ENCODE peak calls at places on chromosomes 5 and 9, in four cellular contexts. One of them, this sample, is unnamed.

GRCh38 chr5:36304095-36304494 is 2.4 kb upstream of the RANBP3L start:
- DNase-seq in body of pancreas: no peak
- DNase-seq in vagina: no peak
- DNase-seq in psoas muscle: no peak
- DNase-seq in this sample: no peak

GRCh38 chr5:179284751-179285191 is 60.5 kb downstream of the ADAMTS2 start:
- DNase-seq in body of pancreas: peak; percentile 17
- DNase-seq in vagina: no peak
- DNase-seq in psoas muscle: no peak
- DNase-seq in this sample: peak; percentile 3

GRCh38 chr5:121144764-121145163 is 680.7 kb downstream of the PRR16 start:
- DNase-seq in body of pancreas: no peak
- DNase-seq in vagina: no peak
- DNase-seq in psoas muscle: no peak
- DNase-seq in this sample: no peak

GRCh38 chr5:39518516-39518915 is 93.7 kb upstream of the DAB2 start:
- DNase-seq in body of pancreas: no peak
- DNase-seq in psoas muscle: no peak
- DNase-seq in vagina: no peak
- DNase-seq in this sample: no peak

GRCh38 chr5:137752873-137753226 is 1.3 kb downstream of the HNRNPA0 start:
- DNase-seq in vagina: no peak
- DNase-seq in body of pancreas: no peak
- DNase-seq in psoas muscle: no peak
- DNase-seq in this sample: no peak

GRCh38 chr9:2613730-2614271 is 7.8 kb upstream of the VLDLR start:
- DNase-seq in psoas muscle: no peak
- DNase-seq in body of pancreas: peak; percentile 38
- DNase-seq in vagina: no peak
- DNase-seq in this sample: no peak

GRCh38 chr5:172119921-172120688 is 67.9 kb downstream of the STK10 start:
- DNase-seq in body of pancreas: no peak
- DNase-seq in psoas muscle: no peak
- DNase-seq in vagina: no peak
- DNase-seq in this sample: no peak

GRCh38 chr5:171415115-171415730 is 4.2 kb upstream of the FGF18 start:
- DNase-seq in vagina: no peak
- DNase-seq in body of pancreas: no peak
- DNase-seq in psoas muscle: no peak
- DNase-seq in this sample: no peak

GRCh38 chr9:114027159-114027895 is 50.8 kb downstream of the AMBP start:
- DNase-seq in vagina: peak; percentile 54
- DNase-seq in psoas muscle: no peak
- DNase-seq in body of pancreas: peak; percentile 6
- DNase-seq in this sample: no peak

GRCh38 chr9:18182636-18183035 is 291.3 kb upstream of the ADAMTSL1 start:
- DNase-seq in psoas muscle: no peak
- DNase-seq in body of pancreas: no peak
- DNase-seq in vagina: no peak
- DNase-seq in this sample: no peak

GRCh38 chr9:124511891-124512805 is 4.9 kb upstream of the NR5A1 start:
- DNase-seq in psoas muscle: no peak
- DNase-seq in body of pancreas: no peak
- DNase-seq in vagina: no peak
- DNase-seq in this sample: no peak

GRCh38 chr9:133715866-133716563 is 22.1 kb downstream of the SARDH start:
- DNase-seq in body of pancreas: peak; percentile 12
- DNase-seq in psoas muscle: peak; percentile 53
- DNase-seq in vagina: no peak
- DNase-seq in this sample: no peak

GRCh38 chr9:121760571-121760970 is 109.1 kb downstream of the DAB2IP start:
- DNase-seq in vagina: no peak
- DNase-seq in psoas muscle: no peak
- DNase-seq in body of pancreas: no peak
- DNase-seq in this sample: no peak

GRCh38 chr9:113309204-113309813 is 6.1 kb upstream of the RNF183 start:
- DNase-seq in body of pancreas: peak; percentile 53
- DNase-seq in psoas muscle: no peak
- DNase-seq in vagina: no peak
- DNase-seq in this sample: no peak

GRCh38 chr9:93303258-93303771 is 119.4 kb downstream of the WNK2 start:
- DNase-seq in body of pancreas: no peak
- DNase-seq in psoas muscle: no peak
- DNase-seq in vagina: peak; percentile 78
- DNase-seq in this sample: no peak

GRCh38 chr5:58261605-58262004 is 198.3 kb downstream of the PLK2 start:
- DNase-seq in vagina: no peak
- DNase-seq in psoas muscle: no peak
- DNase-seq in body of pancreas: no peak
- DNase-seq in this sample: no peak

GRCh38 chr5:51382759-51383493 is at the start of gene ISL1:
- DNase-seq in body of pancreas: peak; percentile 64
- DNase-seq in psoas muscle: peak; percentile 67
- DNase-seq in vagina: no peak
- DNase-seq in this sample: no peak

GRCh38 chr5:77437194-77437593 is 54.9 kb downstream of the WDR41 start:
- DNase-seq in psoas muscle: no peak
- DNase-seq in body of pancreas: no peak
- DNase-seq in vagina: no peak
- DNase-seq in this sample: no peak

GRCh38 chr5:55440188-55440646 is 94.5 kb downstream of the PLPP1 start:
- DNase-seq in vagina: no peak
- DNase-seq in psoas muscle: no peak
- DNase-seq in body of pancreas: no peak
- DNase-seq in this sample: no peak

GRCh38 chr5:38211354-38211710 is 47.0 kb upstream of the EGFLAM start:
- DNase-seq in psoas muscle: no peak
- DNase-seq in body of pancreas: no peak
- DNase-seq in vagina: no peak
- DNase-seq in this sample: no peak

GRCh38 chr5:91318727-91319126 is 64.4 kb downstream of the ARRDC3 start:
- DNase-seq in psoas muscle: no peak
- DNase-seq in vagina: no peak
- DNase-seq in body of pancreas: no peak
- DNase-seq in this sample: no peak

GRCh38 chr5:134566741-134567221 is 41.3 kb downstream of the JADE2 start:
- DNase-seq in vagina: no peak
- DNase-seq in body of pancreas: no peak
- DNase-seq in psoas muscle: peak; percentile 48
- DNase-seq in this sample: no peak

GRCh38 chr5:115068239-115069086 is 101.2 kb downstream of the TRIM36 start:
- DNase-seq in body of pancreas: peak; percentile 16
- DNase-seq in vagina: peak; percentile 62
- DNase-seq in psoas muscle: no peak
- DNase-seq in this sample: no peak

GRCh38 chr5:90759119-90759518 is 200.5 kb downstream of the ADGRV1 start:
- DNase-seq in vagina: no peak
- DNase-seq in body of pancreas: no peak
- DNase-seq in psoas muscle: no peak
- DNase-seq in this sample: no peak

GRCh38 chr9:8287501-8287900 is 487.9 kb upstream of the DMAC1 start:
- DNase-seq in psoas muscle: no peak
- DNase-seq in body of pancreas: no peak
- DNase-seq in vagina: no peak
- DNase-seq in this sample: no peak

GRCh38 chr9:27368317-27368985 is 71.5 kb upstream of the EQTN start:
- DNase-seq in body of pancreas: no peak
- DNase-seq in psoas muscle: peak; percentile 61
- DNase-seq in vagina: no peak
- DNase-seq in this sample: no peak

GRCh38 chr5:10351199-10351881 is 2.2 kb upstream of the MARCHF6 start:
- DNase-seq in body of pancreas: peak; percentile 32
- DNase-seq in psoas muscle: no peak
- DNase-seq in vagina: no peak
- DNase-seq in this sample: no peak

GRCh38 chr5:14486486-14486885 is 95.1 kb upstream of the OTULINL start:
- DNase-seq in body of pancreas: no peak
- DNase-seq in vagina: no peak
- DNase-seq in psoas muscle: no peak
- DNase-seq in this sample: no peak
- H3K36me3 ChIP-seq in body of pancreas: peaks cover 12% of the 10 kb centered on the region
- H3K36me3 ChIP-seq in vagina: peaks cover 52% of the 10 kb centered on the region
- H3K36me3 ChIP-seq in psoas muscle: peaks cover 94% of the 10 kb centered on the region
- H3K36me3 ChIP-seq in this sample: peaks cover 13% of the 10 kb centered on the region

GRCh38 chr9:16732546-16732945 is 137.9 kb downstream of the BNC2 start:
- DNase-seq in body of pancreas: no peak
- DNase-seq in vagina: no peak
- DNase-seq in psoas muscle: no peak
- DNase-seq in this sample: no peak
- H3K4me1 ChIP-seq in body of pancreas: peaks cover 5% of the 10 kb centered on the region
- H3K4me1 ChIP-seq in vagina: peaks cover 11% of the 10 kb centered on the region
- H3K4me1 ChIP-seq in psoas muscle: no peaks in the 10 kb centered on the region
- H3K4me1 ChIP-seq in this sample: no peaks in the 10 kb centered on the region

GRCh38 chr9:109276469-109277440 is 44.1 kb downstream of the EPB41L4B start:
- DNase-seq in psoas muscle: no peak
- DNase-seq in body of pancreas: peak; percentile 26
- DNase-seq in vagina: no peak
- DNase-seq in this sample: no peak

GRCh38 chr9:109277451-109277850 is 43.4 kb downstream of the EPB41L4B start:
- DNase-seq in body of pancreas: peak; percentile 72
- DNase-seq in psoas muscle: peak; percentile 57
- DNase-seq in vagina: no peak
- DNase-seq in this sample: peak; percentile 95

GRCh38 chr9:109278848-109279247 is 42.0 kb downstream of the EPB41L4B start:
- DNase-seq in body of pancreas: peak; percentile 49
- DNase-seq in vagina: no peak
- DNase-seq in psoas muscle: no peak
- DNase-seq in this sample: no peak

GRCh38 chr9:109274768-109275596 is 45.9 kb downstream of the EPB41L4B start:
- DNase-seq in body of pancreas: peak; percentile 52
- DNase-seq in vagina: no peak
- DNase-seq in psoas muscle: no peak
- DNase-seq in this sample: no peak

GRCh38 chr9:109278216-109278615 is 42.6 kb downstream of the EPB41L4B start:
- DNase-seq in body of pancreas: no peak
- DNase-seq in psoas muscle: no peak
- DNase-seq in vagina: no peak
- DNase-seq in this sample: no peak
- H3K27ac ChIP-seq in body of pancreas: peak overlapping the region; percentile 76
- H3K27ac ChIP-seq in psoas muscle: no peak overlapping the region
- H3K27ac ChIP-seq in vagina: no peak overlapping the region
- H3K27ac ChIP-seq in this sample: peak overlapping the region; percentile 83

DNA sequence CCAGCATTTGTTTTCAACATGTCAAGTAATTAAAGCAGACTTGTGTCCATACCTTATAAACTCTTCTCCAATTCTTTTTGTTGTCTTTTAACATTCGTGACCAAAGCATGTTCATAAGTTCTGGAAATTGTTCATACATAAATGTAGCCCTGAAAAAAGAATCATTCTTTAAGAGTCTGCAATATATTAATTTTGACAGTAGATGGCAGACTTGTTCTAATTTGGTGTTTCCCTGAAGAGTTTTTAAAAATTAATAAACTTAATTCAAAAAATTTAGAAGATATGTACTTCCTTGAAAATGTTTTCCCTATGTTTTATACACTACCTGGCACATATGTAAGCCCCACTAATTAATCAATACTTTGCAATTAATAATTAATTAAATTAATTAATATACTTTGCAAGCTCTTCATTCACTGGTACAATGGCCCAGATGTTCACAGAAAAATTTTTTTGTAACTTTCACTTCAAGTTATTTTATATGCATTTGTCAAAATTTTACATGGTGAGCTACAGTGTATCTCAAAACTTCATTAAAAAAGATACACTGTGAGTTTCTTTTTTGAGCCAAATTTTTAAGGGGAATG is 42.2 kb downstream of the CLINT1 start:
- DNase-seq in body of pancreas: no peak
- DNase-seq in vagina: no peak
- DNase-seq in psoas muscle: no peak
- DNase-seq in this sample: no peak
- H3K36me3 ChIP-seq in body of pancreas: peaks cover 22% of the 10 kb centered on the region
- H3K36me3 ChIP-seq in vagina: peaks cover 23% of the 10 kb centered on the region
- H3K36me3 ChIP-seq in psoas muscle: peaks cover 36% of the 10 kb centered on the region
- H3K36me3 ChIP-seq in this sample: peaks cover 12% of the 10 kb centered on the region

GRCh38 chr5:154768207-154768606 is 13.0 kb downstream of the LARP1 start:
- DNase-seq in vagina: no peak
- DNase-seq in body of pancreas: no peak
- DNase-seq in psoas muscle: no peak
- DNase-seq in this sample: no peak

GRCh38 chr5:154764967-154765366 is 9.8 kb downstream of the LARP1 start:
- DNase-seq in psoas muscle: no peak
- DNase-seq in vagina: no peak
- DNase-seq in body of pancreas: no peak
- DNase-seq in this sample: no peak

GRCh38 chr5:154765396-154765925 is 10.3 kb downstream of the LARP1 start:
- DNase-seq in body of pancreas: no peak
- DNase-seq in vagina: no peak
- DNase-seq in psoas muscle: no peak
- DNase-seq in this sample: no peak

GRCh38 chr5:154767537-154767936 is 12.4 kb downstream of the LARP1 start:
- DNase-seq in vagina: no peak
- DNase-seq in psoas muscle: no peak
- DNase-seq in body of pancreas: no peak
- DNase-seq in this sample: no peak

DNA sequence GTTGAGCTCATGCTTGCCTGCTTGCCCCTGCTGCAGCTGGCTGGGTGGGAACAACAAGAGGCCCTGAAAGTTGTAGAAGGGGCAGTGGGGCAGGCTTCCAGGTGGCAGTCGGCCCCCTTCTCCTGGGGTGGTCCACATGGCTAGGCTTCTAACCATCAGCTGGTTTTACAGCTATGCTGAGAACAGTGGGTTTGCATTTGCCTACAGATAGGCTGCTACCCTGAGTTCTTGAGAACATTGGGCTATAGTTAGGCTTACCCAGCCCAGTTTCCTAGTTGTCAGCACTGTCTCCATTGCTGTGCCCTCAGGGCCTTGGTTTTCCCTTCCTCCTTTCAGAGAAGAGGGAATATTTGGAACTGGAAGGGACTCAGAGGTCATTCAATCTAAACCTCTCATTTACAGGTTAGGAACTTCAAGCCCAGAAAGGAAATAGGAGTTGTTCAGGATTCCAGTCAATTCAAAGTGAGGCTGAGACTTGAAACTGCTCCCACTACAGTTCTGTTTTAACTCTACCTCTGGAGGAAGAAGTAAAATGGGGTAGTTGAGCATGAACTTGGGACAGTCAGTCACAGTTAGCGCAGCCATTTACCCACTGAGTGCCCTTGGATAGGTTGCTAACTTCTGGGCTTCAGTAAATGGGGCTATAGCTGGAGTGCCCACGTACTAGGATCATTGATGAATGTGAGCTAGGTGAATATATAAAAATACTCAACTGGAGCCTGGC is 11.5 kb downstream of the LARP1 start:
- DNase-seq in psoas muscle: no peak
- DNase-seq in vagina: no peak
- DNase-seq in body of pancreas: no peak
- DNase-seq in this sample: no peak
- H3K4me1 ChIP-seq in psoas muscle: peaks cover 72% of the 10 kb centered on the region
- H3K4me1 ChIP-seq in vagina: peaks cover 98% of the 10 kb centered on the region
- H3K4me1 ChIP-seq in body of pancreas: peaks cover 97% of the 10 kb centered on the region
- H3K4me1 ChIP-seq in this sample: no peaks in the 10 kb centered on the region

This sample was measured in right lobe of liver.